ENCODE peak calls at places on chromosomes 7 and 10, in ten cellular contexts. F, U, G, O, N, H, R, A, Y and Q are unnamed samples.

GRCh38 chr10:71396714-71397339 is at the start of gene CDH23:
- DNase-seq in F (peak), U (no peak), G (peak), O (peak), N (peak), H (peak), R (peak), A (no peak), Y (no peak), Q (no peak)

GRCh38 chr7:103447073-103447960 is 1.3 kb upstream of the SLC26A5 start:
- DNase-seq in F (peak), U (no peak), G (peak), O (no peak), N (no peak), H (peak), R (peak), A (no peak), Y (peak), Q (peak)

GRCh38 chr7:121832347-121832746 is 40.6 kb upstream of the PTPRZ1 start:
- DNase-seq in F (peak), U (no peak), G (peak), O (no peak), N (no peak), H (no peak), R (no peak), A (no peak), Y (no peak), Q (no peak)

GRCh38 chr10:17059197-17059688 is 70.4 kb downstream of the CUBN start:
- DNase-seq in F (no peak), U (no peak), G (no peak), O (no peak), N (no peak), H (peak), R (no peak), A (no peak), Y (no peak), Q (peak)

GRCh38 chr10:114042895-114043531 is 653 bp upstream of the ADRB1 start:
- DNase-seq in F (no peak), U (no peak), G (no peak), O (no peak), N (no peak), H (no peak), R (peak), A (no peak), Y (no peak), Q (no peak)

GRCh38 chr7:155645652-155646051 is 1.2 kb downstream of the RBM33 start:
- DNase-seq in F (no peak), U (no peak), G (no peak), O (no peak), N (no peak), H (no peak), R (no peak), A (no peak), Y (no peak), Q (no peak)

GRCh38 chr10:81026597-81026996 is 488.9 kb downstream of the SH2D4B start:
- DNase-seq in F (no peak), U (no peak), G (no peak), O (no peak), N (no peak), H (no peak), R (no peak), A (no peak), Y (no peak), Q (peak)

GRCh38 chr7:35971133-35971995 is 170.5 kb downstream of the SEPTIN7 start:
- DNase-seq in F (no peak), U (no peak), G (no peak), O (no peak), N (no peak), H (peak), R (no peak), A (no peak), Y (no peak), Q (no peak)

GRCh38 chr10:125595911-125596310 is 87.1 kb downstream of the TEX36 start:
- DNase-seq in F (no peak), U (no peak), G (no peak), O (no peak), N (no peak), H (no peak), R (no peak), A (no peak), Y (no peak), Q (no peak)

GRCh38 chr7:129778770-129779601 is 167.5 kb downstream of the NRF1 start:
- DNase-seq in F (no peak), U (no peak), G (no peak), O (no peak), N (no peak), H (no peak), R (no peak), A (no peak), Y (no peak), Q (no peak)

GRCh38 chr7:42940985-42941847 is 9.0 kb downstream of the MRPL32 start:
- DNase-seq in F (peak), U (peak), G (peak), O (no peak), N (peak), H (peak), R (peak), A (no peak), Y (peak), Q (peak)

GRCh38 chr7:22083711-22084289 is 138.1 kb upstream of the CDCA7L start:
- DNase-seq in F (no peak), U (no peak), G (no peak), O (no peak), N (peak), H (no peak), R (no peak), A (no peak), Y (no peak), Q (peak)

GRCh38 chr7:29135851-29136250 is 10.5 kb downstream of the CPVL start:
- DNase-seq in F (no peak), U (no peak), G (no peak), O (no peak), N (no peak), H (no peak), R (no peak), A (no peak), Y (no peak), Q (no peak)

GRCh38 chr10:3197354-3198003 is 24.9 kb upstream of the PITRM1 start:
- DNase-seq in F (peak), U (peak), G (peak), O (peak), N (peak), H (peak), R (peak), A (peak), Y (peak), Q (peak)

GRCh38 chr7:28685291-28685659 is 272.9 kb downstream of the TRIL start:
- DNase-seq in F (no peak), U (no peak), G (no peak), O (no peak), N (no peak), H (no peak), R (no peak), A (no peak), Y (no peak), Q (no peak)

GRCh38 chr10:130362308-130362761 is 226.1 kb downstream of the GLRX3 start:
- DNase-seq in F (peak), U (no peak), G (peak), O (no peak), N (no peak), H (no peak), R (peak), A (no peak), Y (no peak), Q (no peak)

GRCh38 chr7:37395618-37396259 is 52.9 kb downstream of the ELMO1 start:
- DNase-seq in F (no peak), U (no peak), G (no peak), O (no peak), N (no peak), H (no peak), R (no peak), A (no peak), Y (no peak), Q (no peak)